ENCODE peak calls at places on chromosome 9, in four cellular contexts. L is fibroblast of lung, A is ascending aorta, P is prostate gland. R is an unnamed sample. For H3K27me3 and H3K4me1, the result is how much of the 10 kb centered on the place peaks cover.

GRCh38 chr9:93652604-93653592 is 76.5 kb downstream of the PHF2 start:
- DNase-seq in L (no peak), A (peak), P (no peak), R (no peak)

GRCh38 chr9:114507726-114508125 is 2.5 kb upstream of the WHRN start:
- DNase-seq in L (no peak), A (no peak), P (no peak), R (no peak)

GRCh38 chr9:95008151-95008771 is 281.8 kb downstream of the AOPEP start:
- DNase-seq in L (no peak), A (no peak), P (peak), R (peak)

GRCh38 chr9:115717298-115717697 is 436.3 kb upstream of the PAPPA start:
- DNase-seq in L (no peak), A (no peak), P (no peak), R (no peak)

GRCh38 chr9:6592231-6592630 is 53.3 kb downstream of the GLDC start:
- DNase-seq in L (no peak), A (no peak), P (no peak), R (no peak)

GRCh38 chr9:115211413-115212204 is 93.7 kb upstream of the TNC start:
- DNase-seq in L (peak), A (no peak), P (no peak), R (no peak)

GRCh38 chr9:115633099-115633498 is 515.1 kb upstream of the TNC start:
- DNase-seq in L (peak), A (no peak), P (no peak), R (no peak)

GRCh38 chr9:36036780-36037579 is at the start of gene RECK:
- DNase-seq in L (peak), A (peak), P (peak), R (peak)

GRCh38 chr9:34437006-34437925 is 21.1 kb downstream of the FAM219A start:
- DNase-seq in L (peak), A (no peak), P (peak), R (peak)

GRCh38 chr9:31996331-31996730 is 388.1 kb upstream of the ACO1 start:
- DNase-seq in L (no peak), A (no peak), P (no peak), R (no peak)

GRCh38 chr9:81737871-81738507 is 48.6 kb upstream of the TLE1 start:
- DNase-seq in L (peak), A (peak), P (peak), R (peak)

GRCh38 chr9:121748727-121749546 is 97.5 kb downstream of the DAB2IP start:
- DNase-seq in L (no peak), A (peak), P (no peak), R (no peak)

GRCh38 chr9:111106202-111106601 is 67.9 kb upstream of the LPAR1 start:
- DNase-seq in L (no peak), A (no peak), P (no peak), R (no peak)

GRCh38 chr9:81028504-81028903 is 660.8 kb downstream of the TLE1 start:
- DNase-seq in L (peak), A (no peak), P (no peak), R (no peak)

GRCh38 chr9:14353222-14354056 is 39.5 kb upstream of the NFIB start:
- DNase-seq in L (peak), A (peak), P (peak), R (peak)

GRCh38 chr9:137296214-137297059 is 5.6 kb downstream of the NRARP start:
- DNase-seq in L (peak), A (no peak), P (no peak), R (peak)

DNA sequence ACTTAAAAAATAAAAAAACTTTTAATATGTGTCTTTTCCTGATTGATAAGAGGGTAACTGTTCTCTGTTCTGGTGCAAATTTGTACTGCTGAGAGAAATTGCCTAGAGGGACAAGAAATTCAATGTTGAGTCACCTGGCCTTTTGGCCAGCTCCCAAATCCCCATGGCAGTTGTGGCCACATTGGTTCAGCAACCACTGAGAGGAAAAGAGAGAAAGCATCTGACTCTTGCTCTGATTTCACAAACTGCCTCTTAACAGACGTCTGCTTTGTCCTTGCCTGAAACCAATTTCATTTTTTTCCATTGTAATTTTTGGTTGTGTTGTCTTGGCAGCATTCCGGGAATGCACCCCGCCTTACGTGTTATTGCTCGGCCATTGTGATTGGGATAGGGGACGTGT is 42.4 kb downstream of the NTRK2 start:
- DNase-seq in L (peak), A (no peak), P (no peak), R (no peak)
- H3K27me3 ChIP-seq in L (under half), A (under half), P (under half), R (under half)

GRCh38 chr9:129481424-129481823 is 139.5 kb downstream of the C9orf50 start:
- DNase-seq in L (no peak), A (no peak), P (no peak), R (no peak)

GRCh38 chr9:129483467-129484324 is 137.2 kb downstream of the C9orf50 start:
- DNase-seq in L (peak), A (peak), P (peak), R (peak)

GRCh38 chr9:129484325-129485000 is 136.4 kb downstream of the C9orf50 start:
- DNase-seq in L (no peak), A (no peak), P (no peak), R (no peak)

GRCh38 chr9:129481824-129482511 is 138.9 kb downstream of the C9orf50 start:
- DNase-seq in L (peak), A (no peak), P (no peak), R (no peak)

DNA sequence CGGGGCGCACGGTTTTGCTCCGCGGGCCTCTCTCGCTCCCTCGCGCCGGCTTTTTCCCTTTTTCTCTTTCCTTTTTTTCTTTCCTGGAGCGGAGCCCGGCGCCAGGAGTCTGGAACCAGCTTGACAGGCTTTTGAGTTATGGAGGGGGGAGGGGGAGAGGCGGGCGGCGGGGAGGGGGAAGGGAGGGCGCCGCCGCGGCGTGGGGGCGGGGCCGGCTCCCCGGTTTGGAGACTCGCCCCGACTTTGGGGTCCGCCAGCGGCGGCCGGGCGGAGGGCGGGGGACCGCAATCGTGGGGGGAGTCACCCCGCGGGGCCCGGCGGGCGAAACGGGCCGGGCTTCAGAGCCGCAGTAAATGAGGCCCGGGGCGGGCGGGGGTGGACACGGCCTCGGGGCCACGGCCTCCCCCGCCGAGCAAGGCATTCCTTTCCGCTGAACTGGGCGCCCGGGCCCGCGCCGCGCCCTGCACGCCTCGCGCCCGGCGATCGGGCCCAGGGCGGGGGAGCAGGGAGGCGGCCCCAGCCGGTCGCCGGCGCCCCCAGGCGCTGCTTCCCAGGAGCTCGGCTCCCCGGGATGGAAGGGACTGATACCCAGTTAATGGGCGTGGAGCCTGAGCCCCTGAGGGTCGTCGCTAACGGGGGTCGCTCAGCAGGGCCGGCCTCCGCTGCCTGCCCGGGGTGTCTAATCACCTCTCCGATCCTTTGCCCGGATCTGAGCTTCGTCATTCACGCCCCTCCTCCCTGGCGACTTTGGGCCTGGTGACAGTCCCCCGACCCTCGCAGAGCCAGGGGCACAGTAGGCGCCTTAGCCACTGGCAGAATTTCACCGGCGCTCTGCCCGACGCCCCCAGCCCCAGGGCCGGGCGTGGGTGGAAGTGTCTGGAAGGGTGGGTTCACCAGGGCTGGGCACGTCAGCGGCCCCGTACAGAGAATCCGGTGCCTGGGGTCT is 138.1 kb downstream of the C9orf50 start:
- DNase-seq in L (peak), A (no peak), P (peak), R (peak)
- H3K4me1 ChIP-seq in L (half or more), A (under half), P (under half), R (under half)

GRCh38 chr9:129838707-129839259 is 3.5 kb downstream of the USP20 start:
- DNase-seq in L (peak), A (no peak), P (no peak), R (no peak)

GRCh38 chr9:129834489-129835127 is 467 bp downstream of the C9orf78 start:
- DNase-seq in L (no peak), A (no peak), P (no peak), R (peak)

GRCh38 chr9:129835860-129836223 is 584 bp downstream of the USP20 start:
- DNase-seq in L (no peak), A (no peak), P (no peak), R (no peak)

GRCh38 chr9:129835128-129835859 is at the start of the genes C9orf78 and USP20:
- DNase-seq in L (peak), A (peak), P (peak), R (peak)

GRCh38 chr9:129836342-129837007 is 1.2 kb downstream of the USP20 start:
- DNase-seq in L (no peak), A (no peak), P (no peak), R (peak)
- H3K4me3 ChIP-seq in L (peak), A (peak), P (peak), R (peak)

DNA sequence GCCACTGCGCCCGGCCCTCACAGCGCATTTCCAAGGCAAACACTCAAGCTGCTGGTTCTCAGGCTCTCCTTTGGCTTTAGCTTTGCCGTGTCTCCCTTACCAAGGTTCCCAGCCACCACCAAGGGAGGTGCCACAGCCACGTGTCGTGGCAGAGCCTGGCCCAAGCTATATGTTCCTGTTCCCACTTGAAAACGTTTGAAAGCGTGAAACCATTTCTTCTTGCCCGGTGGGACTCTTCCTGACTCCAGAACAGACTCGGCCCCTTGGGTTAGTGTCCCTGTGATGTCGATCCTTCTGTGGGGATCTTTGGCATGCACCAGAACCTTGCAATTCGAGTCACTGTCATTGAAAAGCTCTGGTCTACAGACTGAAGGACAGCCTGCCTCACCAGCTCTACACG is 147.9 kb downstream of the HSD17B3 start:
- DNase-seq in L (no peak), A (no peak), P (no peak), R (no peak)
- H3K27me3 ChIP-seq in L (under half), A (under half), P (under half), R (under half)

GRCh38 chr9:132406554-132407122 is at the start of gene TTF1:
- DNase-seq in L (peak), A (peak), P (peak), R (peak)
- H3K4me1 ChIP-seq in L (under half), A (under half), P (under half), R (under half)

GRCh38 chr9:100472268-100472667 is 681 bp upstream of the TMEFF1 start:
- DNase-seq in L (no peak), A (no peak), P (no peak), R (no peak)
- H3K4me3 ChIP-seq in L (no peak), A (peak), P (no peak), R (no peak)

R was measured in colonic mucosa.